ENCODE peak calls at places on chromosomes 3 and 15, in four cellular contexts. B, S, I and C are unnamed samples.

GRCh38 chr3:127690823-127691452 is 18.2 kb downstream of the ABTB1 start:
- DNase-seq in B (peak), S (peak), I (no peak), C (no peak)

GRCh38 chr15:88400069-88400468 is 67.1 kb downstream of the MRPL46 start:
- DNase-seq in B (no peak), S (no peak), I (no peak), C (no peak)

GRCh38 chr3:176663819-176664218 is 533.5 kb downstream of the TBL1XR1 start:
- DNase-seq in B (peak), S (no peak), I (no peak), C (peak)

GRCh38 chr3:150699068-150699635 is 4.6 kb downstream of the ERICH6 start:
- DNase-seq in B (no peak), S (no peak), I (no peak), C (no peak)

GRCh38 chr3:194587438-194587931 is 45.7 kb downstream of the TMEM44 start:
- DNase-seq in B (no peak), S (no peak), I (no peak), C (no peak)

GRCh38 chr3:146223401-146224373 is 27.2 kb downstream of the PLSCR4 start:
- DNase-seq in B (no peak), S (no peak), I (no peak), C (no peak)

GRCh38 chr3:126441256-126441880 is 34.3 kb downstream of the ZXDC start:
- DNase-seq in B (no peak), S (peak), I (no peak), C (no peak)

GRCh38 chr3:171122212-171122611 is 95.7 kb upstream of the SLC2A2 start:
- DNase-seq in B (no peak), S (no peak), I (no peak), C (no peak)

GRCh38 chr3:192825657-192826200 is 91.9 kb downstream of the MB21D2 start:
- DNase-seq in B (no peak), S (no peak), I (no peak), C (no peak)

GRCh38 chr3:60048447-60048848 is 998.6 kb upstream of the CFAP20DC start:
- DNase-seq in B (no peak), S (no peak), I (no peak), C (no peak)

GRCh38 chr15:35533130-35534110 is 12.5 kb downstream of the DPH6 start:
- DNase-seq in B (no peak), S (no peak), I (no peak), C (no peak)
- TF ChIP-seq EGR1 in B (no peak), S (no peak), I (no peak), C (no peak)

GRCh38 chr15:61118885-61119284 is 110.2 kb downstream of the RORA start:
- DNase-seq in B (no peak), S (no peak), I (no peak), C (peak)
- TF ChIP-seq ZNF274 in B (no peak), S (no peak), I (no peak), C (no peak)

DNA sequence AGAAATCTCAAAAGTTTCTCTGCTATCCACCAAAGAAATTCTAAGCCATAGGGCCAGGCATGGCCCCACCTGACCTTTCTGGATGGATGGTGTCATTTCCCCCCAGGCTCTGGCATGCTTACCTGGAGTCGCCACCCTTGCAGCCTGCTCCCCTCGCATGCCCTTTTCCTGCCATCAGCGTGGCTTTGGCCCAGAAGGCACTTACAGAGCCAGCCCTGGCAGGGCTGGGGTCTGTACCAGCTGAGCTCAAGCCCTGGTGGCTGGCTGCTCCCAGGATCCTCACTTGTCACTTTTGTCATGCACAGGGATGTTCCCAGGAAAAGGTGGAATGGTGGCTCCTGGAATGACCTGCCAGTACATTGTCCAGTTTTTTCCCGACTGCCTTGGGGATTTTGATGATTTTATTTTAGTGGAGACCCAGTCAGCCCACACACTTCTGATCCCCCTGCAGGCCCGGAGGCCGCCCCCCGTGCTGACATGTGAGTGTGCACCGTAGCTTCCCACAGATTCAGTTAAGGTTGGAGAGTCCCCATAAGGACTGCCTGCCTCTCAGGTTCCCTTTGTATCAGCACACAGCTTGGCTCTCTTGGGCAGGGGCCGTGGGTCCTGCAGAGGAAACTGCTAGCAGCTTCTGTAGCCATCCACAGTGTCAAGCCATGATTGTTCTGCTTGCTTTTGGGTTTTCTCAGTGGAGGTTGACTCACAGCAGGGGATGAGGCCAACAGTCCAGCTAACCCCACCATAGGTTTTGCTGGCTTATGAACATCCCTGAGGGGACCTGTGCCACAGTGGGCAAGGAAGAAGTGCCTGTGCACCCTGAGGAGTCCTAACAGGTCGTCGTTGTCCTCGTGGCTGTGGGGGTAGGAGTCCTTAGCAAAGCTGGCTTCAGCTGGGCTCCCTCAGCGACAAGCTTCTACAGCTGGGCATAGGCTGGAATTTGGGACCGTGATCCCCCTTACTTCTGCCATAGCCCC is 46.2 kb downstream of the DLEC1 start:
- DNase-seq in B (no peak), S (no peak), I (no peak), C (no peak)
- TF ChIP-seq EGR1 in B (no peak), S (no peak), I (no peak), C (no peak)

DNA sequence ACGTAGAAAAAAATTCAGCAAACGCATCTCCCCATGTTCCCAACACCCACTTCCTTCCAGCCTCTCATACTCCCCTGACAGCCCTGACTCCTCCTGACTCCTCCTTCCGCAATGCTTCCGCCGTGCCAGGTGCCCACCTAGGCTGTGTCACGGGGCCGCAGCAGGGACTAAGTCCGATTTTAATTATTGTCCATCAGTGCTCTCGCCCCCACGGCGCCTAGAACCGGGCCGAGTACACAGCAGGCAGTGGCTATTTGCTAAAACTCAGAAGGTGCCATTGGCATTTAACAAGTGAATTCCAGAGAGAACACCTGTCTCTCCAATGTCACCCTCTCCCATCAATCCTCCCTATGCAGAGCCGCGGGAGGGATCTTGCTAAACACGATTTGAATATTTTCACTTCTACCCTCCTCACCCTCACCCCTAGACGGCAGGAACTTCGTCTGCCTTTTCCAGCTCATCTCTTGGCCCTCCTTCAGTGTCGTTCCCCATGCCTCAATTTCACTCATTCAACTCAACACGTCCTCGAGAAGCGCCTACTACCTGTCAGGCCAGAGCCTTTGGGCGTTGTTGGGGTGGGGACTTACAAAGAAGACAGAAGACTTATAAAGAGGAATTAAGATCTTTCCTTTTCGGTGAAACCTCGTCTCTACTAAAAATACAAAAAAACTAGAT is 11.5 kb upstream of the SHF start:
- DNase-seq in B (no peak), S (no peak), I (peak), C (no peak)
- TF ChIP-seq ZNF274 in B (no peak), S (no peak), I (no peak), C (no peak)

GRCh38 chr15:95741830-95742229 is 588.7 kb upstream of the NR2F2 start:
- DNase-seq in B (no peak), S (no peak), I (no peak), C (no peak)

GRCh38 chr15:95737051-95737450 is 593.4 kb upstream of the NR2F2 start:
- DNase-seq in B (no peak), S (no peak), I (no peak), C (no peak)

GRCh38 chr15:95742256-95742655 is 588.2 kb upstream of the NR2F2 start:
- DNase-seq in B (no peak), S (no peak), I (no peak), C (no peak)

GRCh38 chr15:95739161-95739560 is 591.3 kb upstream of the NR2F2 start:
- DNase-seq in B (no peak), S (no peak), I (no peak), C (no peak)

DNA sequence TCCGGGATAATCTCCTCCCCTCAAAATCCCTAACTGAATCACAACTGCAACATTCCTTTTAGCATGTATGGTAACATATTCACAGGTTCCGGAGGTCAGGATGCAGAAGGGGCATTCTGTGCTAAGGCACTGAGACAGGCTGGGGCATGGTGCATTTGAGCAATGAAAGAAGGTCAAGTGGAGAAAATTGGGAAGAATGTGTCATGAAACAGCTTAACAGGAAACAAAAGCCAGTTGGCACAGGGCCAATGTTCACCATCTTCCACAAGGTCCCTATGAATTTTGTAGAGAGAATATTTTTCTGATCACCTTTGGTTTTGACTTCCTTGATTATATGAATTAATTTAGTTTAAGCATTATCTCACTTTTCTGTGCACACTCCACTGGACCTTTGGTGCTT is 587.7 kb upstream of the NR2F2 start:
- DNase-seq in B (no peak), S (no peak), I (no peak), C (no peak)
- TF ChIP-seq EGR1 in B (no peak), S (no peak), I (no peak), C (no peak)

GRCh38 chr3:7382293-7383033 is 521.5 kb downstream of the GRM7 start:
- DNase-seq in B (no peak), S (no peak), I (no peak), C (no peak)
- TF ChIP-seq ZNF274 in B (no peak), S (no peak), I (no peak), C (no peak)

GRCh38 chr3:195698325-195699147 is 22.2 kb upstream of the MUC20 start:
- DNase-seq in B (no peak), S (no peak), I (no peak), C (no peak)
- TF ChIP-seq EGR1 in B (no peak), S (no peak), I (no peak), C (no peak)

GRCh38 chr3:112980080-112980479 is 5.2 kb upstream of the CD200R1 start:
- DNase-seq in B (no peak), S (no peak), I (no peak), C (no peak)
- TF ChIP-seq ZNF274 in B (no peak), S (no peak), I (no peak), C (no peak)